ENCODE peak calls at places on chromosomes 7 and 10, in nine cellular contexts. M is colonic mucosa; V is psoas muscle; T is heart right ventricle; S is neuronal stem cell; O is GM23338; K is CD8-positive, alpha-beta T cell; F is fibroblast of lung; P is AG04450. U is an unnamed sample.

GRCh38 chr7:70040971-70041766 is 442.9 kb downstream of the AUTS2 start:
- DNase-seq in M (no peak), V (no peak), F (peak; percentile 33), K (no peak), S (no peak), O (peak; percentile 49), P (no peak), T (no peak), U (no peak)

GRCh38 chr10:99945286-99945685 is 64.5 kb downstream of the DNMBP start:
- DNase-seq in P (peak; percentile 67), M (no peak), O (no peak), T (peak; percentile 27), S (no peak), V (no peak), F (peak; percentile 93), K (no peak), U (no peak)

GRCh38 chr7:77830649-77831355 is 32.2 kb downstream of the PHTF2 start:
- DNase-seq in P (no peak), M (no peak), T (no peak), V (no peak), K (no peak), F (peak; percentile 22), S (no peak), O (no peak), U (no peak)

GRCh38 chr7:106306256-106306655 is 21.5 kb upstream of the NAMPT start:
- DNase-seq in K (no peak), O (no peak), T (no peak), S (no peak), V (no peak), F (no peak), M (no peak), P (no peak), U (no peak)

GRCh38 chr10:132677096-132677904 is 108.6 kb downstream of the NKX6-2 start:
- DNase-seq in M (no peak), F (peak; percentile 11), V (peak; percentile 31), S (no peak), T (no peak), K (no peak), P (no peak), O (no peak), U (no peak)

GRCh38 chr7:50149364-50149763 is 56.3 kb upstream of the ZPBP start:
- DNase-seq in P (no peak), S (no peak), T (no peak), F (no peak), K (no peak), M (no peak), V (no peak), O (no peak), U (no peak)

GRCh38 chr10:50604049-50604640 is 19.6 kb downstream of the SGMS1 start:
- DNase-seq in F (peak; percentile 31), P (no peak), V (no peak), M (no peak), O (no peak), T (no peak), K (no peak), S (no peak), U (no peak)

GRCh38 chr10:25753776-25754175 is 180.3 kb upstream of the MYO3A start:
- DNase-seq in S (no peak), M (no peak), F (peak; percentile 81), T (no peak), O (no peak), P (no peak), V (no peak), K (no peak), U (no peak)

GRCh38 chr7:134262322-134262721 is 54.4 kb downstream of the SLC35B4 start:
- DNase-seq in M (no peak), K (no peak), F (no peak), T (no peak), O (no peak), P (no peak), S (no peak), V (no peak), U (no peak)

GRCh38 chr10:88253120-88253519 is 330.0 kb downstream of the RNLS start:
- DNase-seq in O (no peak), M (no peak), T (no peak), K (no peak), P (no peak), F (no peak), V (no peak), S (no peak), U (no peak)

GRCh38 chr7:141074162-141074989 is 512 bp downstream of the TMEM178B start:
- DNase-seq in O (peak; percentile 62), P (no peak), T (no peak), K (no peak), M (no peak), F (peak; percentile 8), S (peak; percentile 48), V (peak; percentile 59), U (no peak)

GRCh38 chr10:16856567-16856966 is 39.3 kb upstream of the RSU1 start:
- DNase-seq in K (no peak), O (peak; percentile 51), S (no peak), M (no peak), V (no peak), T (peak; percentile 6), F (peak; percentile 82), P (no peak), U (no peak)

GRCh38 chr10:92766451-92766850 is 76.7 kb downstream of the HHEX start:
- DNase-seq in V (no peak), S (no peak), F (no peak), K (no peak), P (no peak), T (no peak), O (no peak), M (no peak), U (no peak)

GRCh38 chr7:1004018-1004880 is 21.3 kb downstream of the CYP2W1 start:
- DNase-seq in P (no peak), M (no peak), S (no peak), V (no peak), F (no peak), T (no peak), K (no peak), O (no peak), U (no peak)

GRCh38 chr10:121089434-121089833 is 238.3 kb downstream of the WDR11 start:
- DNase-seq in M (no peak), P (no peak), V (no peak), S (no peak), O (no peak), F (no peak), K (no peak), T (no peak), U (no peak)

DNA sequence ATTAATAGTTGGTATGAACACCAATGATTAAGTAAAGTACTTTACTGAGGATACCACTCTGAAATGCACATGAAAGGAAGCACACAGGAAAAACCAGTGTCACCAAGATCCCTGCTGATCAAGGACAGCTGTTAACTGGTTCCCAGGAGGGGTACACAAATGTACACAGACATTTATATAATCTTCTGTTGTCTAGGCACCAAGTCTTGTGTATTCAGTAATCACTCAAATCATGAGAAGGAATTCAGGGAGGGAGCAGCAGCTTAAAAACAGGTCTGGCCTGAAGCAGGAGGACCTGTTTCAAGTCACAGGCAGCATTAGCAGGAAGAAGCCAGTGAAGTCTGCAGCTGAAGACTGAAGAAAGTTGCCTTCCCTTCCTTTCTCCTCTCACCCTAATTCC is 18.7 kb downstream of the MPP7 start:
- DNase-seq in T (no peak), V (no peak), S (no peak), F (no peak), P (no peak), K (no peak), O (no peak), M (no peak), U (no peak)
- H3K27ac ChIP-seq in T (no peak overlapping the region), V (peak overlapping the region; percentile 48), S (no peak overlapping the region), F (no peak overlapping the region), P (no peak overlapping the region), K (no peak overlapping the region), O (no peak overlapping the region), M (no peak overlapping the region), U (no peak overlapping the region)

GRCh38 chr10:94092848-94093247 is 99.1 kb downstream of the PLCE1 start:
- DNase-seq in K (no peak), V (no peak), S (no peak), M (no peak), O (no peak), F (peak; percentile 49), T (peak; percentile 18), P (no peak), U (no peak)
- H3K4me3 ChIP-seq in K (no peak overlapping the region), V (no peak overlapping the region), S (no peak overlapping the region), M (no peak overlapping the region), O (no peak overlapping the region), F (no peak overlapping the region), T (no peak overlapping the region), P (no peak overlapping the region), U (no peak overlapping the region)

GRCh38 chr10:58579011-58579655 is 66.5 kb downstream of the BICC1 start:
- DNase-seq in K (no peak), T (no peak), F (no peak), P (no peak), O (peak; percentile 29), V (peak; percentile 40), M (no peak), S (no peak), U (no peak)

GRCh38 chr10:58573970-58574538 is 61.4 kb downstream of the BICC1 start:
- DNase-seq in K (no peak), O (no peak), F (peak; percentile 40), S (no peak), T (no peak), M (no peak), P (no peak), V (no peak), U (no peak)

GRCh38 chr10:58576736-58577366 is 64.2 kb downstream of the BICC1 start:
- DNase-seq in S (no peak), V (no peak), T (no peak), K (no peak), O (no peak), M (no peak), F (no peak), P (no peak), U (no peak)

GRCh38 chr10:58578366-58578765 is 65.7 kb downstream of the BICC1 start:
- DNase-seq in F (no peak), V (no peak), P (no peak), K (no peak), M (no peak), O (no peak), T (no peak), S (no peak), U (no peak)

DNA sequence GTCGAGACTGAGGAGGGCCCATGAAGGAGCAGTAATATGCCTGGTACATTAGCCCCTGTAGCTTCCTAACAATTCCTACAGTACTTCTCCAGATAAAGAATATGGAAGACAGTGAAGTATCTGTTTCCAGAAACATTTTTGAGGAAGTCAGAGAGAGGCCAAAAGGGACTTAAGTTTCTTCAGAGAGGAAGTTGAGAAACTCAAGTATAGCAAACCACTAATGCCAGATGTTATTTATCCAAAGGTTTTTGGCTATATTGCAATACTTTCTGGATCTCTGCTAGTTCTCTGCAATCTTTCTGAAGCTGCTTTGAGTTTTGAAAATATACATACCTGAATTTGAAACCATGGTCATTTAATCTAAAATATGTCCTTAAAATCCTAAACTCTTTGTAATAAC is 64.7 kb downstream of the BICC1 start:
- DNase-seq in M (no peak), F (peak; percentile 75), P (peak; percentile 55), V (no peak), K (no peak), S (no peak), O (no peak), T (no peak), U (no peak)
- H3K27ac ChIP-seq in M (peak overlapping the region; percentile 18), F (peak overlapping the region; percentile 43), P (peak overlapping the region; percentile 63), V (peak overlapping the region; percentile 11), K (no peak overlapping the region), S (no peak overlapping the region), O (no peak overlapping the region), T (peak overlapping the region; percentile 70), U (no peak overlapping the region)

DNA sequence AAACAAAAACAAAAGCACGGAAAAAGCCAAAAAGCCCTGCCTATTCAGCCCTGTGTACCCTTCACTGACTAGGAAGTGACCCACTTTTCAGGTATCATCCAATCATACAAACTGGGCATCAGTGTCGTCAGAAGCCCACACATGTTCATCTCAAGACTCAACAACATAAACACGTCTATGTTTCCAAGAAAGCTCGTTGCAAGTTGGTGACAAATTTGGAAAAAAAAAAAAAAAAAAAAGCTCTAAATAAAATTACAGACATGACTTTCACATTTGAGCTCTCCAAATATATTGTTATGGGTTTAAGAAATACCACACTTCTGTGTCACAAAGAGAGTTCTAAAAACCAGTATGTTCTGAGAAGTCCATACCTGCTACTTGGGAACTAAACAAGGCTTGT is 204.7 kb upstream of the KLF14 start:
- DNase-seq in O (no peak), K (no peak), V (no peak), T (no peak), S (no peak), P (no peak), F (peak; percentile 61), M (no peak), U (peak; percentile 28)
- H3K4me3 ChIP-seq in O (no peak overlapping the region), K (no peak overlapping the region), V (peak overlapping the region; percentile 81), T (no peak overlapping the region), S (no peak overlapping the region), P (peak overlapping the region; percentile 80), F (peak overlapping the region; percentile 86), M (no peak overlapping the region), U (no peak overlapping the region)